ENCODE peak calls at places on chromosomes 16 and 17, in five cellular contexts. D is tibial artery; I is MM.1S; F is uterus; A is effector memory CD4-positive, alpha-beta T cell. X is an unnamed sample. For H3K4me1, the result is how much of the 10 kb centered on the place peaks cover.

GRCh38 chr16:9484436-9484835 is 393.0 kb downstream of the HAPSTR1 start:
- DNase-seq in D (no peak), I (no peak), F (no peak), A (no peak), X (no peak)

GRCh38 chr17:79732804-79733691 is 2.3 kb downstream of the ENPP7 start:
- DNase-seq in D (no peak), I (peak), F (no peak), A (no peak), X (peak)

GRCh38 chr16:72856797-72857196 is 191.1 kb downstream of the ZFHX3 start:
- DNase-seq in D (no peak), I (no peak), F (no peak), A (no peak), X (no peak)

GRCh38 chr17:36740157-36740556 is 138.8 kb downstream of the MRM1 start:
- DNase-seq in D (no peak), I (no peak), F (no peak), A (no peak), X (no peak)

GRCh38 chr17:79487149-79487548 is 123.7 kb downstream of the RBFOX3 start:
- DNase-seq in D (no peak), I (no peak), F (no peak), A (no peak), X (no peak)

GRCh38 chr17:57331423-57331822 is 75.1 kb downstream of the MSI2 start:
- DNase-seq in D (no peak), I (no peak), F (no peak), A (no peak), X (no peak)

GRCh38 chr17:69972251-69972650 is 102.8 kb upstream of the KCNJ16 start:
- DNase-seq in D (no peak), I (no peak), F (no peak), A (no peak), X (no peak)

GRCh38 chr17:32111141-32111771 is 31.0 kb upstream of the RHOT1 start:
- DNase-seq in D (peak), I (no peak), F (peak), A (no peak), X (peak)

GRCh38 chr17:78378225-78379133 is at the start of gene PGS1:
- DNase-seq in D (peak), I (peak), F (peak), A (peak), X (peak)
- H3K4me1 ChIP-seq in D (under half), I (under half), F (under half), A (under half), X (half or more)

GRCh38 chr17:81967533-81968395 is 6.8 kb upstream of the NOTUM start:
- DNase-seq in D (peak), I (peak), F (peak), A (peak), X (peak)
- H3K4me3 ChIP-seq in D (peak), I (no peak), F (no peak), A (peak), X (no peak)

DNA sequence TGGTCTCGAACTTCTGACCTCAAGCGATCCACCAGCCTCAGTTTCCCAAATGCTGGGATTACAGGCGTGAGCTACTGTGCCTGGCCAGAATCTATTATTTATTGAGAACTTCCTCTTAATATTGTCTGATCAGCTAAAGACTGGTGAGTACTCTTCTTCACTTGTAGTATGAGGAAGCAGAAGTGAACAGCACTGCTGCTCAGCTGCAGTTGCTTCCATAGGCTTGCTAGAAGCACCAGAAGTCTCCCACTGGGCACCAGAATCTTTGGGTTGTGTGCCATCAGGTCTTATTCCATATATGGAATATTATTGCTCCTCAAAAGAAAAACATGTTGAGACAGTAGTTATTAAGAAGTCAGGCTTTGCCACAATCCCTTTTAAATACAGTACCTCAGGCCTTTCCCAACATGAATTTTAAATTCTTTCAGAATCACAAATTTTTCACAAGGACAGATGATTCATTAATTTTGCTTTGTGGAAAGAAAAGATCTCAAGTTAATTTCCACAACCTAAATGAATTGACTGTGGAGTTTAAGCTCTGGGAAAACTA is 17.2 kb downstream of the SNTB2 start:
- DNase-seq in D (no peak), I (no peak), F (no peak), A (no peak), X (no peak)
- H3K27ac ChIP-seq in D (peak), I (peak), F (no peak), A (no peak), X (no peak)

GRCh38 chr17:75265614-75266314 is 4.1 kb downstream of the MRPS7 start:
- DNase-seq in D (no peak), I (no peak), F (no peak), A (no peak), X (no peak)

GRCh38 chr17:75266315-75267145 is 4.5 kb downstream of the MIF4GD start:
- DNase-seq in D (no peak), I (no peak), F (no peak), A (no peak), X (no peak)

GRCh38 chr17:75268931-75269330 is 2.1 kb downstream of the MIF4GD start:
- DNase-seq in D (no peak), I (no peak), F (no peak), A (no peak), X (no peak)

GRCh38 chr17:75267146-75267402 is 4.0 kb downstream of the MIF4GD start:
- DNase-seq in D (no peak), I (no peak), F (no peak), A (no peak), X (no peak)

GRCh38 chr17:75267403-75268232 is 3.4 kb downstream of the MIF4GD start:
- DNase-seq in D (no peak), I (no peak), F (no peak), A (no peak), X (no peak)
- H3K4me1 ChIP-seq in D (under half), I (under half), F (under half), A (under half), X (under half)

DNA sequence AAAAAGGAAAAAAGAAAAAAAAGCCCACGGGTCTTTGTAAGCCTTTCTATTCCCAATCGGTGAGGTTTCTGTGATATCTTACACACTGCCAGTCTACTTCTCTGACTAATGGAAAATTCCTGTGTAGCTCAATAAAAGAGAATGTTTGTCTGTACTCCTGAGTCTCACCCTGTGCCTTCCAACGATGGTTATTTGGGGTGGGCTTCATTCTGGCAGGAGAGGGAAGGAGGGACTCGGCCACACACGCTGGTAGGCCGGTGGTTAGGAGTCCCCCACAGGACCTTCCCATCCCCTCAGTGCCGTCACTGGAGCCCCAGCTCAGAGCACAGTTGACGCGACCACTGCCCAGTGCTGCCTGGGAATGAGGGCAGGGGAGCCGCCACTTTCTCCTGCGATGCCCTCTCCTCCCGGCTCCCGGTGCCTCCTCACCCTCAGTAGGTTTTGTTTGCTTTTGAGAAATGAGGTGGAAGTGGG is 68.0 kb downstream of the AMFR start:
- DNase-seq in D (no peak), I (no peak), F (no peak), A (no peak), X (no peak)
- H3K4me3 ChIP-seq in D (peak), I (peak), F (peak), A (peak), X (no peak)

GRCh38 chr17:44910231-44911106 is 4.8 kb downstream of the GFAP start:
- DNase-seq in D (no peak), I (no peak), F (no peak), A (no peak), X (no peak)
- H3K27ac ChIP-seq in D (no peak), I (no peak), F (no peak), A (no peak), X (no peak)

X was measured in CD4-positive, alpha-beta memory T cell.